ENCODE peak calls at places on chromosomes 2 and 18, in eight cellular contexts. O, T, S, C, Z, V, J and Y are unnamed samples.
A peak's percentile ranks its signal among the peaks of the same experiment; 100 is the strongest.

GRCh38 chr2:80266231-80266630 is 38.3 kb downstream of the LRRTM1 start:
- DNase-seq in C (no peak), J (no peak), V (no peak), O (no peak), T (no peak), S (no peak), Z (no peak), Y (no peak)

GRCh38 chr2:113291191-113291590 is 12.5 kb upstream of the PAX8 start:
- DNase-seq in O (no peak), Z (no peak), C (no peak), S (no peak), V (peak; percentile 51), J (no peak), T (no peak), Y (peak; percentile 67)

GRCh38 chr2:67388680-67389079 is 8.5 kb upstream of the ETAA1 start:
- DNase-seq in Z (no peak), T (no peak), V (no peak), C (no peak), S (no peak), J (no peak), O (no peak), Y (no peak)

GRCh38 chr2:39937621-39938020 is 158.6 kb upstream of the THUMPD2 start:
- DNase-seq in T (no peak), Z (no peak), C (no peak), S (no peak), J (no peak), V (no peak), O (no peak), Y (no peak)

GRCh38 chr2:232878855-232879617 is 9.0 kb downstream of the SNORC start:
- DNase-seq in T (no peak), J (no peak), V (no peak), C (no peak), S (peak; percentile 18), Z (no peak), O (no peak), Y (no peak)

GRCh38 chr2:233446616-233447305 is 92.5 kb downstream of the DGKD start:
- DNase-seq in V (no peak), S (no peak), C (no peak), Z (no peak), O (no peak), T (no peak), J (no peak), Y (no peak)

GRCh38 chr2:71895320-71896161 is 252.1 kb downstream of the CYP26B1 start:
- DNase-seq in J (no peak), S (no peak), C (no peak), T (no peak), Z (peak; percentile 27), V (no peak), O (no peak), Y (no peak)

GRCh38 chr2:13141315-13141714 is 424.6 kb downstream of the TRIB2 start:
- DNase-seq in S (no peak), T (no peak), J (no peak), V (no peak), O (no peak), Z (no peak), C (no peak), Y (no peak)

GRCh38 chr2:24873619-24874018 is 46.4 kb downstream of the ADCY3 start:
- DNase-seq in C (no peak), S (no peak), Z (no peak), T (no peak), J (no peak), O (no peak), V (no peak), Y (no peak)

GRCh38 chr2:171846894-171847293 is 47.1 kb downstream of the SLC25A12 start:
- DNase-seq in T (no peak), S (no peak), C (no peak), V (no peak), Z (no peak), J (no peak), O (no peak), Y (no peak)

GRCh38 chr2:1493361-1494126 is 80.3 kb downstream of the TPO start:
- DNase-seq in C (no peak), V (no peak), Z (no peak), J (no peak), T (no peak), O (no peak), S (no peak), Y (no peak)

GRCh38 chr18:7236899-7237298 is 6.0 kb downstream of the LRRC30 start:
- DNase-seq in T (no peak), Z (no peak), S (no peak), O (no peak), J (no peak), C (no peak), V (no peak), Y (no peak)

DNA sequence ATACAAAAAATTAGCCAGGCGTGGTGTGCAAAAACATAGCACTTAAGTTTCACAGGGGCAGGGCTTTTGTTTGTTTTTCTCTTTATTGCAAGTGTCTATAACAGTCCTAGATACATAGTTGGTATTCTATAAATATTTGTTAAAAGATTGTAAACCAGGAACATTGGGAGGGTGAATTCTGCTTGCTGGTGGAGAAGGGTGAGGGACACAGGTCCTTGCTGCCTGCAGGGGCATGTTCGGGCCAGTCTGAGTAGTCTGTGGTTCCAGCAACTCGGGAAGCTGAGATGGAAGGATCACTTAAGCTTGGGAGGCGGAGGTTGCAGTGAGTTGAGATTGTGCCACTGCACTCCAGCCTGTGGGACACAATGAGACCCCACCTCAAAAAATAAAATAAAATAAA is 53.0 kb downstream of the RPL37A start:
- DNase-seq in J (no peak), S (no peak), V (no peak), T (no peak), O (no peak), C (no peak), Z (peak; percentile 31), Y (no peak)
- H4K20me1 ChIP-seq in J (no peaks in the 10 kb centered on the region), S (no peaks in the 10 kb centered on the region), V (no peaks in the 10 kb centered on the region), T (no peaks in the 10 kb centered on the region), O (no peaks in the 10 kb centered on the region), C (no peaks in the 10 kb centered on the region), Z (no peaks in the 10 kb centered on the region), Y (no peaks in the 10 kb centered on the region)

DNA sequence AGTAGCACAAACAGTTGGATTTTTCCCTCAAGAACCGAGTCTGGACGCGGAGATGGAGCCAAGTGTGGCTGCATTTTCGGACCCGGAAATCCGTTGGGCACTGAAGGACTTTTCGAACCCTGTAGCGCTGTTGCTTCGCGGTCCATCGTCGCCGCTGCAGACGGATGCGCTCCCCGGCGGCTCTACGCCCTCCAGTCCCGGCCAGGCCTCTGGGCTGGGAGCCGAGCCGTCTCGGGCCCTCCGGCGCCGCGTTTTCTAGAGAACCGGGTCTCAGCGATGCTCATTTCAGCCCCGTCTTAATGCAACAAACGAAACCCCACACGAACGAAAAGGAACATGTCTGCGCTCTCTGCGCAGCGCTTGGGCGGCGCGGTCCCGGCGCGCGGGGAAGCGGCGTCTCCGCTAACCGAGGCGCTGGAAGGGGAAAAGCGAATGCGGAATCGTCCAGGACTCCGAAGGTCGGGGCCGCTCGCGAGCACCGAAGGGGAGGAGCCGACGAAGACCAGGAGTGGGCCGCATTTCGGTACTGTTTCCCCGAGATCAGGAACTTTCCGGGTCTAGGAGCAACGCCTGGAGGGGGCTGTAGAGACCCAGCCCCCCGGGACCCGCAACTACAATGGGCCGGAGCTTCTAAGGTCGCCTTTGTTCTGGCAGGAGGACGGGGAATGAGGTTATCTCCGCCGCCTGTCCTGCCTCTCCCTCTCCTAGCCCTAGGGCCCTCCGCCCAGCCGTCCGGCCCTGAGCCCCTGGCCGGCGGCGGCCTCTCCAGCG is 3.2 kb downstream of the EMX1 start:
- DNase-seq in C (no peak), J (no peak), V (peak; percentile 48), Z (no peak), S (peak; percentile 76), O (no peak), T (peak; percentile 57), Y (peak; percentile 90)
- TF ChIP-seq EZH2phosphoT487 in C (no peak), J (no peak), V (peak; percentile 92), Z (no peak), S (peak; percentile 17), O (no peak), T (no peak), Y (peak; percentile 93)

GRCh38 chr18:35277633-35278032 is 12.4 kb downstream of the ZSCAN30 start:
- DNase-seq in J (no peak), V (no peak), O (no peak), T (no peak), S (no peak), Z (no peak), C (no peak), Y (no peak)

GRCh38 chr18:35278969-35279368 is 11.1 kb downstream of the ZSCAN30 start:
- DNase-seq in T (no peak), S (no peak), J (no peak), O (no peak), C (no peak), V (no peak), Z (no peak), Y (no peak)

GRCh38 chr18:35282353-35282752 is 7.7 kb downstream of the ZSCAN30 start:
- DNase-seq in S (no peak), T (peak; percentile 94), O (no peak), V (no peak), C (no peak), Z (peak; percentile 72), J (no peak), Y (no peak)

GRCh38 chr18:35276276-35276675 is 13.8 kb downstream of the ZSCAN30 start:
- DNase-seq in V (no peak), Z (no peak), J (no peak), O (no peak), C (no peak), T (no peak), S (no peak), Y (no peak)

DNA sequence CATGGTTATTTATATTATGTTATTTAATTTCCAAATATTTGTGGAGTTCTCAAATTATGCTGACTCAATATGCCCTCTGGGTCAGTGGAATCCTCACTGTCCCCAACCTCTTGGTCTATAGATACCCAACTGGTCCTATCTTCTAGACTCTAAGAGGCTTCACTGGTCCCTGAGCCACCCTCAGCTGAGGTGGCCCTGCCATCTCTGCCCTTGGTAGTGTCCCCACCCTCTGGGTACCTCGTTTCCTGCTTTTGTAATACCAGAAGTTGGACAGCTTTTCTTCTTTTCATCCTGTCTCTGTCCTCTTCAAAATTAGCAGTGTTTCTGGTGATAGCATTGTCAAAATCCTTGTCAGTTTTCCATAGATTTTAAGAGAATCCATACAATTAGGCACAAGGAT is 11.9 kb downstream of the ZSCAN30 start:
- DNase-seq in C (no peak), T (no peak), S (no peak), J (no peak), Z (no peak), V (no peak), O (no peak), Y (no peak)
- H3K9me3 ChIP-seq in C (peaks cover 12% of the 10 kb centered on the region), T (no peaks in the 10 kb centered on the region), S (no peaks in the 10 kb centered on the region), J (no peaks in the 10 kb centered on the region), Z (no peaks in the 10 kb centered on the region), V (no peaks in the 10 kb centered on the region), O (no peaks in the 10 kb centered on the region), Y (peaks cover 3% of the 10 kb centered on the region)

DNA sequence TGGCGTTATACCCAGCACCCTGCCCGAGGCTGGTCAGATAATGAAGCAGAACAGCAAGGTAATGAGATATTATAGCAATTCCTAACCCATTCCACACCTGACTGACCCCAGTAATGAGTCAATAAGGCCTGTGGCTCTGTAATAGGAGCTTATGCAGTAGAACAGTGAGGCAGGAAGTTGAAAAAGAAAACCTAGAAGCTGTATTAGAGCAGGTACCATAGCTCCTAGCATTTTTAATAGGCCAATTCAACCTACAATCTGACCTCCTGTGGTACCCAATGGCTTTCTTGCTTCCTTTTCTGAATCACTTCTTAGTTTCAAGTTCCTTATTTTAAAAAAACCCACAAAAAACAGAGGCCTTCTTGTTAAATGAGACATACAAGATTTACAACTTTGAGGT is 43.6 kb upstream of the MAP2 start:
- DNase-seq in C (no peak), S (no peak), V (no peak), J (peak; percentile 4), T (no peak), O (peak; percentile 48), Z (peak; percentile 46), Y (no peak)
- H4K20me1 ChIP-seq in C (no peaks in the 10 kb centered on the region), S (no peaks in the 10 kb centered on the region), V (no peaks in the 10 kb centered on the region), J (no peaks in the 10 kb centered on the region), T (no peaks in the 10 kb centered on the region), O (no peaks in the 10 kb centered on the region), Z (no peaks in the 10 kb centered on the region), Y (no peaks in the 10 kb centered on the region)